ENCODE peak calls at places on chromosomes 1 and 21, in eight cellular contexts. A is colonic mucosa, P is mucosa of descending colon, X is BE2C, N is GM23338, C is uterus, L is A549, O is psoas muscle. S is an unnamed sample.

GRCh38 chr1:154999651-155000474 is 2.7 kb upstream of the ZBTB7B start:
- DNase-seq in A (peak; percentile 66), P (peak; percentile 78), X (no peak), N (peak; percentile 79), C (no peak), L (no peak), O (no peak), S (no peak)

GRCh38 chr1:53482441-53483153 is 23.4 kb downstream of the DMRTB1 start:
- DNase-seq in A (no peak), P (no peak), X (no peak), N (no peak), C (no peak), L (no peak), O (no peak), S (no peak)

GRCh38 chr21:30349572-30349971 is 1.2 kb upstream of the KRTAP23-1 start:
- DNase-seq in A (no peak), P (no peak), X (no peak), N (no peak), C (no peak), L (no peak), O (no peak), S (no peak)

GRCh38 chr21:45985471-45986315 is 4.1 kb downstream of the COL6A1 start:
- DNase-seq in A (no peak), P (peak; percentile 45), X (no peak), N (no peak), C (peak; percentile 19), L (no peak), O (no peak), S (peak; percentile 74)

GRCh38 chr1:111407297-111407696 is 20.2 kb downstream of the OVGP1 start:
- DNase-seq in A (no peak), P (no peak), X (no peak), N (no peak), C (no peak), L (no peak), O (no peak), S (no peak)

GRCh38 chr1:75727571-75727970 is 3.1 kb downstream of the ACADM start:
- DNase-seq in A (no peak), P (no peak), X (no peak), N (no peak), C (no peak), L (no peak), O (no peak), S (no peak)

GRCh38 chr1:173948594-173948993 is 31.5 kb upstream of the SERPINC1 start:
- DNase-seq in A (no peak), P (no peak), X (no peak), N (no peak), C (no peak), L (no peak), O (no peak), S (no peak)

GRCh38 chr1:102732927-102733326 is 375.4 kb downstream of the COL11A1 start:
- DNase-seq in A (no peak), P (no peak), X (no peak), N (no peak), C (no peak), L (no peak), O (no peak), S (no peak)

GRCh38 chr1:958823-959729 is at the start of gene NOC2L:
- DNase-seq in A (peak; percentile 96), P (peak; percentile 96), X (peak; percentile 95), N (peak; percentile 91), C (peak; percentile 91), L (no peak), O (peak; percentile 92), S (peak; percentile 95)

GRCh38 chr1:32341186-32341757 is 5.2 kb upstream of the MARCKSL1 start:
- DNase-seq in A (no peak), P (peak; percentile 27), X (no peak), N (no peak), C (no peak), L (no peak), O (no peak), S (no peak)

GRCh38 chr1:46522184-46522968 is 29.1 kb downstream of the KNCN start:
- DNase-seq in A (peak; percentile 32), P (no peak), X (no peak), N (no peak), C (no peak), L (no peak), O (peak; percentile 63), S (no peak)

GRCh38 chr1:165481820-165482532 is 37.0 kb upstream of the RXRG start:
- DNase-seq in A (no peak), P (no peak), X (no peak), N (peak; percentile 17), C (peak; percentile 32), L (peak; percentile 47), O (peak; percentile 18), S (no peak)

GRCh38 chr1:165490175-165490574 is 45.2 kb upstream of the RXRG start:
- DNase-seq in A (no peak), P (no peak), X (no peak), N (no peak), C (no peak), L (no peak), O (peak; percentile 21), S (no peak)

GRCh38 chr1:165483412-165483811 is 38.5 kb upstream of the RXRG start:
- DNase-seq in A (no peak), P (no peak), X (no peak), N (no peak), C (no peak), L (no peak), O (no peak), S (no peak)

GRCh38 chr1:165484532-165484931 is 39.6 kb upstream of the RXRG start:
- DNase-seq in A (no peak), P (no peak), X (no peak), N (no peak), C (no peak), L (no peak), O (no peak), S (no peak)

DNA sequence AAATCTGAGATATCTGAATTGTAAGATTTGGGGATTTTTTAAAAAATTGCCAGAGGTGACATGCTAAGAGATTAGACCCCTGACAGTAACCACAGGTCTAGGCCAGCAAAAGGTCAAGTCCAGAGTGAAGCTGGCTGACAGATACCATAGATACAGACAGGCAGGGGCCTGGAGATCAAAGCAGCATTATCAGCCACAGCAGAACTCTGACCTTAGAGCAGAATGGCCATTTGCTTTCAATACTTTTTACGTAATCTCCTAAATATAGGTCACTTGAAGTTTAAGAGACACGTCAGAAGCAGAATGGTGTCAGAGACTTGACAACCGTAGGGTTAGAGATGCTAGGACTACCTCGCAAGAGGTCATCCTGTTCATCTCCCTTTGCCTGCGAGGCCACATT is 40.8 kb upstream of the RXRG start:
- DNase-seq in A (no peak), P (no peak), X (no peak), N (no peak), C (no peak), L (no peak), O (no peak), S (no peak)
- H3K4me1 ChIP-seq in A (no peaks in the 10 kb centered on the region), P (no peaks in the 10 kb centered on the region), X (no peaks in the 10 kb centered on the region), N (no peaks in the 10 kb centered on the region), C (no peaks in the 10 kb centered on the region), L (peaks cover 5% of the 10 kb centered on the region), O (peaks cover 16% of the 10 kb centered on the region), S (no peaks in the 10 kb centered on the region)

GRCh38 chr21:37166733-37167132 is 93.7 kb downstream of the TTC3 start:
- DNase-seq in A (no peak), P (no peak), X (no peak), N (peak; percentile 72), C (no peak), L (no peak), O (no peak), S (no peak)
- TF ChIP-seq CTCF in A (no peak), P (no peak), X (peak; percentile 46), N (peak; percentile 64), C (no peak), L (peak; percentile 27), O (peak; percentile 32), S (no peak)

GRCh38 chr1:5223266-5223665 is 568.9 kb downstream of the AJAP1 start:
- DNase-seq in A (no peak), P (no peak), X (no peak), N (no peak), C (no peak), L (no peak), O (no peak), S (no peak)

GRCh38 chr1:5220421-5220820 is 566.0 kb downstream of the AJAP1 start:
- DNase-seq in A (no peak), P (no peak), X (no peak), N (no peak), C (no peak), L (no peak), O (no peak), S (no peak)

GRCh38 chr1:5222626-5223025 is 568.2 kb downstream of the AJAP1 start:
- DNase-seq in A (no peak), P (no peak), X (no peak), N (no peak), C (no peak), L (no peak), O (no peak), S (no peak)

GRCh38 chr1:5225687-5226389 is 571.4 kb downstream of the AJAP1 start:
- DNase-seq in A (no peak), P (no peak), X (no peak), N (no peak), C (no peak), L (no peak), O (no peak), S (no peak)

DNA sequence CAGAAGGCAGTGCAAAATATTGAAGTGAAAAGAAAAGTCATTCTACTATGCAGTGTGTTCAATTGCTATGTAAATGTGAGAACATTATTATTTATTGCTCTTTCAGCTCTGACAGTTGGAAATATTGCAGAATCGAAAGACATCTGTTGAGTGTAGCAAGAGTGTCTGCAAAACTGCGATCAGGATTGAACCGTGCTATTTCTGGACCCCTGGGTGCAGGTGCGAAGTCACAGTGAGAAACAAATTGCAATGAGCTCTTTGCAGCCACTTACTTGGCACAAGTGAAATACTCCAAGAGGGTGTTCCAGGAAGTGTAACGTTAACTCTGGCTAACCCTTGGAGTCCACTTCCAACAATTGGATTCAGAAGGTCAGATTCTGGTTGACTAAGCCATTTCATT is 566.5 kb downstream of the AJAP1 start:
- DNase-seq in A (no peak), P (no peak), X (no peak), N (no peak), C (no peak), L (no peak), O (no peak), S (no peak)
- H3K4me1 ChIP-seq in A (no peaks in the 10 kb centered on the region), P (no peaks in the 10 kb centered on the region), X (no peaks in the 10 kb centered on the region), N (no peaks in the 10 kb centered on the region), C (no peaks in the 10 kb centered on the region), L (no peaks in the 10 kb centered on the region), O (no peaks in the 10 kb centered on the region), S (no peaks in the 10 kb centered on the region)

DNA sequence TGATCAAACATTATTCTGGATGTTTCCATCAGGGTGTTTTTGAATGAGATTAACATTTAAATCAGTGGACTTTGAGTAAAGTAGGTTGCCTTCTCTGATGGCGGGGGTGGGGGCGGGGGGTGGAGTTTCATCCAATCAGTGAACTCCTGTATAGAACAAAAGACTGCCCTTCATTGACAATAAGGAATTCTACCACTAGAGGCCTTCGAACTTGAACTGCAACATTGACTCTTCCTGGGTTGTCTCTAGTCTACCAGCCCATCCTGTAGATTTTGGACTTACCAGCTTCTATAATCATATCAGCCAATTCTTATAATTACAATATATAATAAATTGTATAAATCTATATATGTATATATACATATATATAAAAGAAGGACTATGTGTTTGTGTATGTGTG is 520.4 kb upstream of the CXADR start:
- DNase-seq in A (no peak), P (no peak), X (no peak), N (peak; percentile 68), C (no peak), L (no peak), O (no peak), S (no peak)
- TF ChIP-seq CTCF in A (no peak), P (no peak), X (peak; percentile 37), N (peak; percentile 25), C (no peak), L (no peak), O (no peak), S (no peak)

GRCh38 chr1:184753608-184754478 is 815 bp downstream of the EDEM3 start:
- DNase-seq in A (peak; percentile 54), P (peak; percentile 80), X (peak; percentile 66), N (peak; percentile 65), C (peak; percentile 19), L (no peak), O (peak; percentile 51), S (peak; percentile 73)
- H3K4me1 ChIP-seq in A (peaks cover 3% of the 10 kb centered on the region), P (peaks cover 10% of the 10 kb centered on the region), X (peaks cover 5% of the 10 kb centered on the region), N (peaks cover 16% of the 10 kb centered on the region), C (no peaks in the 10 kb centered on the region), L (peaks cover 14% of the 10 kb centered on the region), O (peaks cover 22% of the 10 kb centered on the region), S (peaks cover 24% of the 10 kb centered on the region)